ENCODE peak calls at places on chromosomes 12 and 14, in nine cellular contexts. T, L, U, Y, K, X, P, W and J are unnamed samples.

GRCh38 chr12:123106640-123107359 is 44.1 kb downstream of the PITPNM2 start:
- DNase-seq in T (no peak), L (no peak), U (peak; percentile 68), Y (peak; percentile 39), K (no peak), X (peak; percentile 80), P (peak; percentile 82), W (peak; percentile 46), J (no peak)

GRCh38 chr12:25997401-25997973 is 39.0 kb downstream of the RASSF8 start:
- DNase-seq in T (peak; percentile 96), L (no peak), U (no peak), Y (peak; percentile 100), K (peak; percentile 84), X (no peak), P (no peak), W (peak; percentile 96), J (peak; percentile 83)

GRCh38 chr12:69844416-69844815 is 19.4 kb downstream of the MYRFL start:
- DNase-seq in T (no peak), L (peak; percentile 87), U (no peak), Y (no peak), K (no peak), X (no peak), P (no peak), W (no peak), J (no peak)

GRCh38 chr12:8594072-8594471 is 18.6 kb downstream of the AICDA start:
- DNase-seq in T (no peak), L (no peak), U (no peak), Y (no peak), K (no peak), X (no peak), P (peak; percentile 26), W (no peak), J (no peak)

GRCh38 chr12:71268598-71268997 is 110.8 kb upstream of the TSPAN8 start:
- DNase-seq in T (no peak), L (no peak), U (no peak), Y (no peak), K (no peak), X (no peak), P (no peak), W (no peak), J (no peak)

GRCh38 chr12:50799908-50800307 is 36.0 kb downstream of the ATF1 start:
- DNase-seq in T (no peak), L (no peak), U (no peak), Y (no peak), K (no peak), X (no peak), P (no peak), W (no peak), J (no peak)

GRCh38 chr12:105301696-105302095 is 28.8 kb upstream of the C12orf75 start:
- DNase-seq in T (no peak), L (no peak), U (no peak), Y (no peak), K (no peak), X (no peak), P (no peak), W (no peak), J (no peak)

GRCh38 chr12:90679674-90680073 is 275.3 kb downstream of the CCER1 start:
- DNase-seq in T (no peak), L (no peak), U (no peak), Y (peak; percentile 81), K (no peak), X (no peak), P (no peak), W (no peak), J (no peak)

GRCh38 chr12:109277899-109278762 is 31.0 kb downstream of the FOXN4 start:
- DNase-seq in T (no peak), L (peak; percentile 47), U (no peak), Y (no peak), K (peak; percentile 27), X (no peak), P (no peak), W (no peak), J (no peak)

GRCh38 chr12:113103756-113104450 is 31.7 kb downstream of the RASAL1 start:
- DNase-seq in T (no peak), L (no peak), U (no peak), Y (peak; percentile 47), K (no peak), X (no peak), P (peak; percentile 76), W (no peak), J (no peak)

GRCh38 chr14:104698688-104699425 is 9.4 kb downstream of the INF2 start:
- DNase-seq in T (no peak), L (no peak), U (peak; percentile 84), Y (no peak), K (no peak), X (peak; percentile 86), P (no peak), W (no peak), J (no peak)

GRCh38 chr14:94656043-94656442 is 43.9 kb downstream of the SERPINA3 start:
- DNase-seq in T (no peak), L (no peak), U (no peak), Y (no peak), K (no peak), X (no peak), P (peak; percentile 5), W (no peak), J (no peak)

GRCh38 chr12:95326450-95326849 is 108.8 kb downstream of the VEZT start:
- DNase-seq in T (no peak), L (no peak), U (no peak), Y (peak; percentile 46), K (no peak), X (no peak), P (no peak), W (no peak), J (no peak)

GRCh38 chr12:79547735-79548347 is 142.9 kb downstream of the PAWR start:
- DNase-seq in T (peak; percentile 76), L (peak; percentile 18), U (peak; percentile 22), Y (peak; percentile 91), K (peak; percentile 45), X (no peak), P (no peak), W (peak; percentile 87), J (peak; percentile 77)

GRCh38 chr12:62210422-62210821 is 49.8 kb upstream of the USP15 start:
- DNase-seq in T (peak; percentile 47), L (no peak), U (no peak), Y (peak; percentile 69), K (peak; percentile 18), X (no peak), P (no peak), W (peak; percentile 11), J (peak; percentile 61)